ENCODE peak calls at places on chromosomes 2 and 18, in nine cellular contexts. F is ACHN, L is K562, G is fibroblast of pulmonary artery, O is HT1080, Y is EH, B is spleen, Q is M059J, X is mesendoderm. H is an unnamed sample.

GRCh38 chr2:21422050-21422449 is 298.3 kb downstream of the TDRD15 start:
- DNase-seq in F (peak), L (peak), G (no peak), O (peak), Y (peak), B (no peak), Q (peak), X (peak), H (peak)

GRCh38 chr18:48190994-48191393 is 218.2 kb downstream of the ZBTB7C start:
- DNase-seq in F (no peak), L (no peak), G (no peak), O (no peak), Y (no peak), B (no peak), Q (no peak), X (peak), H (no peak)

GRCh38 chr2:46650556-46651001 is 171.2 kb downstream of the TMEM247 start:
- DNase-seq in F (peak), L (peak), G (peak), O (peak), Y (peak), B (no peak), Q (peak), X (peak), H (peak)

GRCh38 chr2:111898703-111899514 is 502 bp downstream of the MERTK start:
- DNase-seq in F (no peak), L (no peak), G (peak), O (no peak), Y (no peak), B (no peak), Q (no peak), X (peak), H (no peak)

GRCh38 chr2:216553841-216554240 is 55.2 kb downstream of the RPL37A start:
- DNase-seq in F (no peak), L (no peak), G (no peak), O (no peak), Y (no peak), B (no peak), Q (no peak), X (no peak), H (no peak)

GRCh38 chr18:48934708-48935432 is 15.9 kb downstream of the SMAD7 start:
- DNase-seq in F (no peak), L (no peak), G (peak), O (no peak), Y (peak), B (peak), Q (peak), X (no peak), H (peak)

GRCh38 chr18:5601188-5601624 is 57.4 kb upstream of the EPB41L3 start:
- DNase-seq in F (no peak), L (no peak), G (no peak), O (no peak), Y (no peak), B (no peak), Q (no peak), X (peak), H (no peak)

GRCh38 chr2:182980115-182980514 is 58.1 kb downstream of the NCKAP1 start:
- DNase-seq in F (peak), L (peak), G (peak), O (peak), Y (peak), B (no peak), Q (peak), X (peak), H (peak)

GRCh38 chr2:105396254-105397024 is 2.4 kb downstream of the FHL2 start:
- DNase-seq in F (peak), L (peak), G (peak), O (peak), Y (peak), B (no peak), Q (peak), X (peak), H (peak)

GRCh38 chr2:128469203-128469602 is 150.5 kb upstream of the HS6ST1 start:
- DNase-seq in F (peak), L (peak), G (no peak), O (peak), Y (no peak), B (no peak), Q (no peak), X (peak), H (no peak)

GRCh38 chr18:75865639-75866038 is 438.1 kb upstream of the SMIM21 start:
- DNase-seq in F (no peak), L (no peak), G (no peak), O (no peak), Y (no peak), B (no peak), Q (no peak), X (no peak), H (no peak)

GRCh38 chr18:63736856-63737255 is 34.1 kb downstream of the SERPINB11 start:
- DNase-seq in F (no peak), L (no peak), G (no peak), O (peak), Y (peak), B (no peak), Q (peak), X (no peak), H (peak)

GRCh38 chr2:195486520-195486919 is 170.5 kb upstream of the SLC39A10 start:
- DNase-seq in F (no peak), L (no peak), G (no peak), O (no peak), Y (no peak), B (no peak), Q (peak), X (no peak), H (no peak)

GRCh38 chr2:191666733-191667132 is 11.2 kb upstream of the NABP1 start:
- DNase-seq in F (peak), L (peak), G (peak), O (no peak), Y (peak), B (no peak), Q (peak), X (peak), H (peak)

GRCh38 chr18:31100598-31101147 is 1.5 kb downstream of the DSC2 start:
- DNase-seq in F (no peak), L (peak), G (peak), O (no peak), Y (no peak), B (peak), Q (no peak), X (peak), H (no peak)

H was measured in RCC 7860.